ENCODE peak calls at places on chromosomes 12 and 14, in ten cellular contexts. I is heart right ventricle; M is B cell; N is CD4-positive, alpha-beta T cell; O is IMR-90; C is PC-3; A is mucosa of descending colon; U is HepG2; F is cardiac fibroblast; B is AG04449. Y is an unnamed sample.

GRCh38 chr12:4307593-4308333 is 13.2 kb upstream of the TIGAR start:
- DNase-seq in N (no peak), B (peak), F (peak), U (peak), I (peak), O (peak), M (no peak), A (peak), C (peak), Y (peak)

GRCh38 chr14:104284636-104285482 is 146.5 kb downstream of the KIF26A start:
- DNase-seq in B (no peak), U (no peak), O (no peak), N (no peak), A (peak), F (no peak), I (no peak), C (no peak), M (no peak), Y (no peak)

GRCh38 chr12:114876968-114877680 is 193.1 kb upstream of the TBX3 start:
- DNase-seq in C (no peak), N (no peak), B (no peak), M (no peak), U (no peak), O (no peak), I (no peak), F (no peak), A (no peak), Y (no peak)

GRCh38 chr14:75837151-75837787 is 144.5 kb downstream of the TGFB3 start:
- DNase-seq in F (peak), C (peak), A (no peak), B (no peak), O (no peak), I (no peak), N (no peak), U (no peak), M (no peak), Y (no peak)

GRCh38 chr14:89351364-89351957 is 65.6 kb downstream of the FOXN3 start:
- DNase-seq in N (no peak), M (peak), B (no peak), C (no peak), I (no peak), A (no peak), O (peak), F (peak), U (peak), Y (peak)

GRCh38 chr14:58401587-58401986 is 5.9 kb downstream of the TOMM20L start:
- DNase-seq in F (no peak), O (no peak), M (no peak), C (peak), A (no peak), U (no peak), N (no peak), B (no peak), I (no peak), Y (no peak)

GRCh38 chr14:55927059-55927458 is 191.2 kb upstream of the PELI2 start:
- DNase-seq in M (no peak), A (no peak), C (no peak), B (no peak), O (no peak), F (no peak), U (no peak), I (no peak), N (no peak), Y (no peak)

GRCh38 chr14:67187826-67188225 is 1.4 kb upstream of the GARIN2 start:
- DNase-seq in F (peak), A (no peak), B (peak), M (no peak), C (peak), N (no peak), O (peak), U (no peak), I (no peak), Y (no peak)

GRCh38 chr14:71533396-71533795 is 398.8 kb upstream of the RGS6 start:
- DNase-seq in N (no peak), M (no peak), U (no peak), C (no peak), A (no peak), I (no peak), B (no peak), O (peak), F (peak), Y (no peak)

GRCh38 chr14:45698462-45699134 is 445.6 kb upstream of the MIS18BP1 start:
- DNase-seq in F (no peak), B (no peak), U (no peak), A (no peak), M (no peak), C (no peak), O (no peak), I (no peak), N (no peak), Y (no peak)

GRCh38 chr12:3896851-3897351 is 23.7 kb upstream of the PARP11 start:
- DNase-seq in N (no peak), C (no peak), M (no peak), B (no peak), I (no peak), U (no peak), O (no peak), F (peak), A (no peak), Y (no peak)

GRCh38 chr12:91274886-91275285 is 92.3 kb upstream of the DCN start:
- DNase-seq in N (no peak), O (peak), C (no peak), M (no peak), A (no peak), F (peak), B (peak), I (no peak), U (no peak), Y (no peak)

GRCh38 chr12:110444455-110444854 is 5.7 kb downstream of the ARPC3 start:
- DNase-seq in B (no peak), U (no peak), N (no peak), A (no peak), O (no peak), M (no peak), I (no peak), C (no peak), F (no peak), Y (no peak)

GRCh38 chr14:98187302-98187701 is 1084.7 kb downstream of the BCL11B start:
- DNase-seq in O (no peak), M (no peak), A (no peak), B (no peak), F (no peak), U (no peak), N (no peak), C (no peak), I (no peak), Y (no peak)

GRCh38 chr14:73995977-73996378 is 23.1 kb downstream of the ENTPD5 start:
- DNase-seq in M (no peak), O (no peak), U (peak), I (no peak), F (no peak), C (no peak), N (no peak), A (no peak), B (no peak), Y (no peak)

GRCh38 chr14:99413972-99414371 is 66.7 kb downstream of the SETD3 start:
- DNase-seq in I (no peak), O (no peak), B (no peak), M (no peak), U (no peak), A (no peak), C (no peak), F (no peak), N (no peak), Y (no peak)

GRCh38 chr12:25518512-25518911 is 34.6 kb downstream of the LMNTD1 start:
- DNase-seq in F (peak), U (no peak), A (no peak), M (no peak), I (no peak), C (no peak), O (peak), N (no peak), B (no peak), Y (no peak)

GRCh38 chr14:64265222-64265621 is 28.9 kb downstream of the ESR2 start:
- DNase-seq in M (no peak), N (no peak), F (no peak), U (no peak), C (no peak), B (no peak), A (no peak), O (no peak), I (no peak), Y (no peak)

GRCh38 chr12:124278389-124279101 is 16.3 kb upstream of the RFLNA start:
- DNase-seq in F (no peak), A (no peak), I (no peak), O (no peak), B (no peak), C (no peak), N (no peak), U (peak), M (no peak), Y (no peak)

GRCh38 chr12:54210400-54210790 is 21.6 kb upstream of the SMUG1 start:
- DNase-seq in C (no peak), F (no peak), I (no peak), N (no peak), B (no peak), U (no peak), M (no peak), O (no peak), A (no peak), Y (no peak)

GRCh38 chr12:54211920-54212319 is 23.1 kb upstream of the SMUG1 start:
- DNase-seq in M (no peak), O (no peak), I (no peak), U (no peak), B (no peak), N (no peak), F (no peak), A (no peak), C (no peak), Y (no peak)

GRCh38 chr12:54215990-54216579 is 27.3 kb upstream of the SMUG1 start:
- DNase-seq in F (no peak), C (no peak), O (no peak), U (no peak), N (no peak), I (peak), M (no peak), A (peak), B (no peak), Y (peak)

GRCh38 chr12:54214553-54215374 is 26.0 kb upstream of the SMUG1 start:
- DNase-seq in F (peak), M (peak), O (peak), A (peak), B (no peak), C (peak), U (peak), N (peak), I (peak), Y (peak)

DNA sequence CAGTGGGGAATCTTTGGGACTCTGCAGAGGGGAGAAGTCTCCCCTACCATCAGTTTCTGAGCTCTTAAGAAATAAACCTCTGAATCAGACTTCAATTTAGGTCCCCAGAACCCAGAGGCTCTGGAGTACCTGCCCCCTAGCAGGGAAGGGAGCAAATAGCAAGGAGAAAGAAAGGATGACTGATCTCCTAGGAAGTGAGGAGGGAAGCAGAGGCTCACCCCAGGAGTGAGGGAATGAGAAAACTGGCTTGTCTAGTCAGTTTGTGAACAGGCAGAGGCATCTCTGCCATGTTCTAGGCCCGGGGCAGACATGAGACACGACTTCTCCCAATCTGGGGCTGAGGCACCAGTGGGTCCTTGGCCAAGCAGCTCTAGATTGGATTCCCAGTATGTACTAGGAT is 24.3 kb upstream of the SMUG1 start:
- DNase-seq in B (no peak), A (no peak), C (no peak), N (no peak), U (no peak), O (no peak), I (no peak), M (no peak), F (no peak), Y (no peak)
- TF ChIP-seq CTCF in B (peak), A (no peak), C (peak), N (no peak), U (no peak), O (no peak), I (no peak), M (no peak), F (peak), Y (no peak)

DNA sequence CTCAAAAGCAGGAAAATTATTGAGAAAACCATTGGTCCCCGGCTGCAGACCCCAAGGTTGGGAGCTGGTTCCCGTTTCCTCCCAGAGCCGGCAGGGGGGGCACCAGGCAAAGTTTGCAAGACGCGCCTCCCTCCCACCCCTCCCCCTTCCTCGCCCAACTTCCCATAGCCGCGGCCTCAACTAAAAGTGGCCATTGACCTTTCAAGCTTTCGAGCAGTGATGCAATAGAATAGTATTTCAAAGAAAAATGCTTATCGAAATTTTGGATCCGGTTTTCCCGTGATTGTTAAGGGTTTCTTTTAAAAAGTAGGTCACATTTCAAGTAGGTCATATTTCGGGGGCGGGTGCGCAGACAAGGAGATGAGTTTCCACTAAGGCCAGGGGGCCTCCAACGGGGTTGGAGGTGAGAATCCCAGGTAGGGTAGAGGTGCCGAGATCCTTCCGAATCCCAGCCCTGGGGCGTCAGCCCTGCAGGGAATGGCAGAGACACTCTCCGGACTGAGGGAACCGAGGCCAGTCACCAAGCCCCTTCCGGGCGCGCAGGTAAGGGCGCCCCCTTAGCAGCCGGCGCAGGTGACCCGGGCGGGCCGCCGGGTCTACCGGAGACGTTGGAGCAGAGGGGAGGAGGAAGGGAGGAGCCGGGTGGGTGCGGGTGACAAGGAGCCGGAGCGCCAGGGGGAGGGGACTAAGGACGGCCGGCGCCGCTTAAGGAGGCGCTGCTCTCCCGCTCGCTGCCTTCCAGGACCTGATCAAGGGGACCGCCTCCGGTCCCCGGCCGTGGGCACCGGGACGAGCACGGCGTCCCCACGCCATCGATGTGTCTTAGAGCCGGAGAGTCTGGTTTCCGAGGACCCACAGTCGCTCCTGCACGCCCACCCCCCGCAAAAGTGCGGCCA is 2.6 kb upstream of the SOCS2 start:
- DNase-seq in C (peak), I (peak), U (peak), F (peak), M (peak), B (no peak), N (peak), A (peak), O (peak), Y (peak)
- TF ChIP-seq CTCF in C (peak), I (peak), U (peak), F (peak), M (peak), B (peak), N (peak), A (peak), O (peak), Y (peak)

GRCh38 chr14:69611264-69612013 is at the start of gene SUSD6:
- DNase-seq in I (peak), F (peak), U (peak), N (peak), B (no peak), C (peak), O (peak), A (peak), M (peak), Y (peak)

GRCh38 chr14:69612014-69612758 is 790 bp downstream of the SUSD6 start:
- DNase-seq in I (peak), F (peak), O (peak), M (no peak), U (no peak), B (no peak), N (no peak), C (peak), A (peak), Y (no peak)

GRCh38 chr14:69613312-69614073 is 2.1 kb downstream of the SUSD6 start:
- DNase-seq in O (no peak), M (no peak), N (no peak), B (no peak), U (no peak), I (no peak), A (no peak), F (no peak), C (no peak), Y (no peak)

GRCh38 chr14:69614592-69614991 is 3.2 kb downstream of the SUSD6 start:
- DNase-seq in A (peak), U (no peak), F (no peak), B (no peak), I (no peak), C (no peak), O (no peak), N (no peak), M (peak), Y (no peak)

GRCh38 chr14:69612759-69613145 is 1.4 kb downstream of the SUSD6 start:
- DNase-seq in F (peak), O (no peak), B (no peak), C (peak), U (no peak), M (no peak), I (no peak), A (no peak), N (no peak), Y (no peak)
- TF ChIP-seq CTCF in F (peak), O (peak), B (peak), C (peak), U (peak), M (no peak), I (no peak), A (no peak), N (peak), Y (no peak)

GRCh38 chr12:97308576-97309198 is 153.9 kb upstream of the RMST start:
- DNase-seq in I (no peak), U (peak), F (peak), A (no peak), O (peak), C (peak), M (no peak), B (peak), N (no peak), Y (peak)
- TF ChIP-seq CTCF in I (peak), U (peak), F (peak), A (peak), O (peak), C (peak), M (peak), B (peak), N (peak), Y (no peak)

GRCh38 chr12:2683283-2684025 is 111.3 kb upstream of the FKBP4 start:
- DNase-seq in N (no peak), B (no peak), U (no peak), O (peak), A (no peak), M (no peak), C (no peak), I (no peak), F (no peak), Y (no peak)
- TF ChIP-seq CTCF in N (no peak), B (no peak), U (no peak), O (no peak), A (no peak), M (no peak), C (peak), I (no peak), F (no peak), Y (no peak)

Y was measured in GM20000.